ENCODE peak calls at places on chromosome 13, in five cellular contexts. One of them, this sample, is unnamed.

GRCh38 chr13:44252938-44253337 is 120.7 kb upstream of the SERP2 start:
- DNase-seq in stomach: no peak
- DNase-seq in suprapubic skin: peak
- DNase-seq in right lobe of liver: no peak
- DNase-seq in body of pancreas: no peak
- DNase-seq in this sample: no peak

GRCh38 chr13:35884211-35884610 is 247.0 kb downstream of the DCLK1 start:
- DNase-seq in right lobe of liver: no peak
- DNase-seq in stomach: no peak
- DNase-seq in body of pancreas: no peak
- DNase-seq in suprapubic skin: no peak
- DNase-seq in this sample: no peak

GRCh38 chr13:76764429-76764828 is 121.8 kb downstream of the KCTD12 start:
- DNase-seq in body of pancreas: peak
- DNase-seq in right lobe of liver: peak
- DNase-seq in suprapubic skin: peak
- DNase-seq in stomach: no peak
- DNase-seq in this sample: no peak

GRCh38 chr13:113835461-113836274 is 28.2 kb downstream of the GAS6 start:
- DNase-seq in suprapubic skin: no peak
- DNase-seq in stomach: no peak
- DNase-seq in body of pancreas: no peak
- DNase-seq in right lobe of liver: no peak
- DNase-seq in this sample: no peak

GRCh38 chr13:112248909-112249592 is 127.1 kb upstream of the SPACA7 start:
- DNase-seq in right lobe of liver: peak
- DNase-seq in stomach: no peak
- DNase-seq in suprapubic skin: no peak
- DNase-seq in body of pancreas: no peak
- DNase-seq in this sample: no peak

GRCh38 chr13:76903544-76904162 is 17.4 kb upstream of the KCTD12 start:
- DNase-seq in body of pancreas: peak
- DNase-seq in suprapubic skin: no peak
- DNase-seq in stomach: peak
- DNase-seq in right lobe of liver: peak
- DNase-seq in this sample: peak

GRCh38 chr13:64934569-64935362 is 2295.4 kb downstream of the PCDH9 start:
- DNase-seq in suprapubic skin: no peak
- DNase-seq in body of pancreas: no peak
- DNase-seq in right lobe of liver: no peak
- DNase-seq in stomach: no peak
- DNase-seq in this sample: no peak

GRCh38 chr13:33009019-33009418 is 7.2 kb upstream of the KL start:
- DNase-seq in suprapubic skin: no peak
- DNase-seq in stomach: no peak
- DNase-seq in body of pancreas: no peak
- DNase-seq in right lobe of liver: no peak
- DNase-seq in this sample: no peak

GRCh38 chr13:56861472-56861871 is 279.2 kb upstream of the PRR20A start:
- DNase-seq in suprapubic skin: no peak
- DNase-seq in right lobe of liver: no peak
- DNase-seq in stomach: no peak
- DNase-seq in body of pancreas: no peak
- DNase-seq in this sample: no peak

GRCh38 chr13:59364508-59365187 is 799.1 kb downstream of the DIAPH3 start:
- DNase-seq in right lobe of liver: no peak
- DNase-seq in suprapubic skin: no peak
- DNase-seq in body of pancreas: no peak
- DNase-seq in stomach: no peak
- DNase-seq in this sample: no peak

GRCh38 chr13:110817143-110817542 is 97.7 kb downstream of the ANKRD10 start:
- DNase-seq in right lobe of liver: no peak
- DNase-seq in suprapubic skin: no peak
- DNase-seq in stomach: no peak
- DNase-seq in body of pancreas: no peak
- DNase-seq in this sample: no peak

GRCh38 chr13:90696656-90697055 is 650.8 kb upstream of the MIR17HG start:
- DNase-seq in suprapubic skin: no peak
- DNase-seq in stomach: no peak
- DNase-seq in body of pancreas: no peak
- DNase-seq in right lobe of liver: no peak
- DNase-seq in this sample: no peak

GRCh38 chr13:40190656-40191100 is 475.8 kb downstream of the FOXO1 start:
- DNase-seq in stomach: peak
- DNase-seq in right lobe of liver: no peak
- DNase-seq in body of pancreas: peak
- DNase-seq in suprapubic skin: no peak
- DNase-seq in this sample: peak

GRCh38 chr13:75489502-75490263 is 7.7 kb upstream of the TBC1D4 start:
- DNase-seq in body of pancreas: peak
- DNase-seq in suprapubic skin: no peak
- DNase-seq in right lobe of liver: peak
- DNase-seq in stomach: peak
- DNase-seq in this sample: no peak

GRCh38 chr13:86760620-86761019 is 910.6 kb upstream of the SLITRK5 start:
- DNase-seq in suprapubic skin: no peak
- DNase-seq in right lobe of liver: no peak
- DNase-seq in body of pancreas: no peak
- DNase-seq in stomach: no peak
- DNase-seq in this sample: no peak

GRCh38 chr13:28819046-28819747 is 942 bp upstream of the MTUS2 start:
- DNase-seq in body of pancreas: peak
- DNase-seq in right lobe of liver: no peak
- DNase-seq in stomach: no peak
- DNase-seq in suprapubic skin: no peak
- DNase-seq in this sample: no peak

GRCh38 chr13:43245374-43245964 is 222.1 kb downstream of the DNAJC15 start:
- DNase-seq in right lobe of liver: no peak
- DNase-seq in stomach: no peak
- DNase-seq in body of pancreas: no peak
- DNase-seq in suprapubic skin: no peak
- DNase-seq in this sample: no peak

GRCh38 chr13:47853236-47853635 is 147.8 kb downstream of the SUCLA2 start:
- DNase-seq in suprapubic skin: no peak
- DNase-seq in body of pancreas: no peak
- DNase-seq in stomach: no peak
- DNase-seq in right lobe of liver: no peak
- DNase-seq in this sample: no peak

GRCh38 chr13:32734511-32734910 is 148.3 kb downstream of the PDS5B start:
- DNase-seq in body of pancreas: peak
- DNase-seq in right lobe of liver: no peak
- DNase-seq in stomach: no peak
- DNase-seq in suprapubic skin: no peak
- DNase-seq in this sample: no peak

GRCh38 chr13:34155931-34156607 is 338.1 kb downstream of the RFC3 start:
- DNase-seq in body of pancreas: no peak
- DNase-seq in right lobe of liver: no peak
- DNase-seq in stomach: no peak
- DNase-seq in suprapubic skin: no peak
- DNase-seq in this sample: no peak

GRCh38 chr13:112740502-112741131 is 50.8 kb downstream of the ATP11A start:
- DNase-seq in right lobe of liver: peak
- DNase-seq in stomach: peak
- DNase-seq in body of pancreas: peak
- DNase-seq in suprapubic skin: peak
- DNase-seq in this sample: no peak

GRCh38 chr13:79997244-79997643 is 343.7 kb downstream of the SPRY2 start:
- DNase-seq in right lobe of liver: no peak
- DNase-seq in suprapubic skin: no peak
- DNase-seq in stomach: no peak
- DNase-seq in body of pancreas: no peak
- DNase-seq in this sample: no peak

GRCh38 chr13:34897220-34897619 is 44.9 kb upstream of the NBEA start:
- DNase-seq in right lobe of liver: no peak
- DNase-seq in stomach: no peak
- DNase-seq in suprapubic skin: no peak
- DNase-seq in body of pancreas: no peak
- DNase-seq in this sample: no peak

GRCh38 chr13:37651371-37651770 is 52.8 kb upstream of the POSTN start:
- DNase-seq in right lobe of liver: no peak
- DNase-seq in suprapubic skin: no peak
- DNase-seq in body of pancreas: no peak
- DNase-seq in stomach: no peak
- DNase-seq in this sample: no peak

GRCh38 chr13:44393391-44393790 is 19.8 kb downstream of the SERP2 start:
- DNase-seq in right lobe of liver: peak
- DNase-seq in suprapubic skin: no peak
- DNase-seq in body of pancreas: peak
- DNase-seq in stomach: peak
- DNase-seq in this sample: peak

GRCh38 chr13:78978381-78978998 is 319.5 kb upstream of the OBI1 start:
- DNase-seq in body of pancreas: peak
- DNase-seq in suprapubic skin: no peak
- DNase-seq in stomach: peak
- DNase-seq in right lobe of liver: peak
- DNase-seq in this sample: peak

GRCh38 chr13:107211073-107211472 is 643.1 kb upstream of the ARGLU1 start:
- DNase-seq in body of pancreas: peak
- DNase-seq in suprapubic skin: peak
- DNase-seq in right lobe of liver: peak
- DNase-seq in stomach: peak
- DNase-seq in this sample: peak

GRCh38 chr13:108917581-108917980 is 288.2 kb downstream of the MYO16 start:
- DNase-seq in stomach: no peak
- DNase-seq in right lobe of liver: no peak
- DNase-seq in suprapubic skin: no peak
- DNase-seq in body of pancreas: no peak
- DNase-seq in this sample: no peak

GRCh38 chr13:105135852-105136251 is 1399.6 kb downstream of the EFNB2 start:
- DNase-seq in stomach: no peak
- DNase-seq in right lobe of liver: no peak
- DNase-seq in body of pancreas: no peak
- DNase-seq in suprapubic skin: no peak
- DNase-seq in this sample: no peak

GRCh38 chr13:30305456-30305855 is 1.9 kb downstream of the KATNAL1 start:
- DNase-seq in right lobe of liver: no peak
- DNase-seq in stomach: no peak
- DNase-seq in suprapubic skin: no peak
- DNase-seq in body of pancreas: no peak
- DNase-seq in this sample: no peak

GRCh38 chr13:30308548-30308947 is 1.2 kb upstream of the KATNAL1 start:
- DNase-seq in right lobe of liver: no peak
- DNase-seq in stomach: no peak
- DNase-seq in suprapubic skin: no peak
- DNase-seq in body of pancreas: no peak
- DNase-seq in this sample: no peak

GRCh38 chr13:30306762-30307193 is 573 bp downstream of the KATNAL1 start:
- DNase-seq in stomach: peak
- DNase-seq in suprapubic skin: peak
- DNase-seq in right lobe of liver: peak
- DNase-seq in body of pancreas: peak
- DNase-seq in this sample: peak

GRCh38 chr13:30307966-30308290 is 577 bp upstream of the KATNAL1 start:
- DNase-seq in right lobe of liver: no peak
- DNase-seq in suprapubic skin: no peak
- DNase-seq in body of pancreas: no peak
- DNase-seq in stomach: no peak
- DNase-seq in this sample: no peak

DNA sequence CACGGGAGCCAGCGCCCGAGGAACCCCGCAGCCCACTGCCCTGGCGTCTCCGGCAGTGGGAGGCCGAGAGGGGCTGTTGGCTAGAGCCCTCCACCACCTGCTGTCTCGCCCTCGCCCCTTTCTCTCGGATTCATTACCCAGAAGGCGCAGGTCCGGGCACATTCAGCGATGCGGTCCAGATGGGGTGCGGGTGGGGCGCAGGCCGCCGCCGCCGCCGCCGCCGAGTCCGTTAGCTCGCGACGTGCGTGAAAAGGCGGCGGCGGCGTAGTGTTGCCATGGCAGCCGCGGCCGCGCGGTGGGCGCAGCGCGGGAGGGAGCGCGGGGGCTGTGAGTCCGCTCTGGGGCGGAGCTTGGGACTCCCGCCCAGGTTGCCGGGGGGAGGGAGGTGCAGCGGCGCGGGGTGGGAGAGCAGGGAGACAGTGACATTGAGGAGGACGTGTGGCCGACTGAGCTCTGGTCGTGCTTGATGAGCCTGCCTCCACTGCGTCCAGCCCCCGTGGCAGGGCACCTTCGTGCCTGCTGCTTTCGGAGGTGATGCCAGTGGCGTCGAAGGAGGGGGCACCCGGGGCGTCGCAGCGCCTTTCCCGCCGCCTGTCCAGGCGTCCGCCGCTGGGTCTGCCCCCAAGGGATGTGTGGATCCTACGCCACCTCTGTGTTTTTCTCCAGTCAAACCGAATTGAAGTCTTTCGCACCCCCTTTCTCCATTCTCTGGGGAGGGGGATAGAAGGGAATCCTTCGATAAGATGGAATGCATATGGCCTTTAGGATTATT is at the start of gene KATNAL1:
- DNase-seq in right lobe of liver: peak
- DNase-seq in stomach: peak
- DNase-seq in body of pancreas: peak
- DNase-seq in suprapubic skin: peak
- DNase-seq in this sample: peak
- TF ChIP-seq POLR2A in right lobe of liver: peak
- TF ChIP-seq POLR2A in stomach: no peak
- TF ChIP-seq POLR2A in body of pancreas: peak
- TF ChIP-seq POLR2A in suprapubic skin: no peak
- TF ChIP-seq POLR2A in this sample: no peak

GRCh38 chr13:98217597-98217996 is 40.5 kb upstream of the RNF113B start:
- DNase-seq in right lobe of liver: no peak
- DNase-seq in stomach: peak
- DNase-seq in suprapubic skin: no peak
- DNase-seq in body of pancreas: no peak
- DNase-seq in this sample: no peak

GRCh38 chr13:98214707-98215106 is 37.6 kb upstream of the RNF113B start:
- DNase-seq in stomach: peak
- DNase-seq in right lobe of liver: no peak
- DNase-seq in body of pancreas: peak
- DNase-seq in suprapubic skin: no peak
- DNase-seq in this sample: peak

GRCh38 chr13:98215508-98215907 is 38.4 kb upstream of the RNF113B start:
- DNase-seq in right lobe of liver: no peak
- DNase-seq in stomach: no peak
- DNase-seq in body of pancreas: no peak
- DNase-seq in suprapubic skin: no peak
- DNase-seq in this sample: no peak

GRCh38 chr13:98216711-98217110 is 39.6 kb upstream of the RNF113B start:
- DNase-seq in body of pancreas: no peak
- DNase-seq in right lobe of liver: no peak
- DNase-seq in suprapubic skin: no peak
- DNase-seq in stomach: no peak
- DNase-seq in this sample: no peak

GRCh38 chr13:98216135-98216565 is 39.1 kb upstream of the RNF113B start:
- DNase-seq in right lobe of liver: no peak
- DNase-seq in stomach: peak
- DNase-seq in body of pancreas: peak
- DNase-seq in suprapubic skin: no peak
- DNase-seq in this sample: no peak
- TF ChIP-seq POLR2A in right lobe of liver: no peak
- TF ChIP-seq POLR2A in stomach: no peak
- TF ChIP-seq POLR2A in body of pancreas: no peak
- TF ChIP-seq POLR2A in suprapubic skin: no peak
- TF ChIP-seq POLR2A in this sample: no peak

GRCh38 chr13:51221674-51222509 is at the start of gene FAM124A:
- DNase-seq in right lobe of liver: peak
- DNase-seq in stomach: peak
- DNase-seq in suprapubic skin: no peak
- DNase-seq in body of pancreas: peak
- DNase-seq in this sample: peak
- TF ChIP-seq POLR2A in right lobe of liver: no peak
- TF ChIP-seq POLR2A in stomach: no peak
- TF ChIP-seq POLR2A in suprapubic skin: no peak
- TF ChIP-seq POLR2A in body of pancreas: no peak
- TF ChIP-seq POLR2A in this sample: no peak

GRCh38 chr13:73058741-73059459 is at the start of gene KLF5:
- DNase-seq in body of pancreas: peak
- DNase-seq in right lobe of liver: peak
- DNase-seq in stomach: peak
- DNase-seq in suprapubic skin: peak
- DNase-seq in this sample: peak
- TF ChIP-seq POLR2A in body of pancreas: peak
- TF ChIP-seq POLR2A in right lobe of liver: peak
- TF ChIP-seq POLR2A in stomach: no peak
- TF ChIP-seq POLR2A in suprapubic skin: peak
- TF ChIP-seq POLR2A in this sample: peak

This sample was measured in prostate gland.